ENCODE peak calls at places on chromosomes 16 and 17, in nine cellular contexts. A, F, M, B, I, W, S, N and Z are unnamed samples.

GRCh38 chr17:73308017-73308823 is 3.6 kb downstream of the CDC42EP4 start:
- DNase-seq in A (peak; percentile 94), B (no peak), N (no peak), I (no peak), F (peak; percentile 76), M (peak; percentile 93), W (peak; percentile 97), S (peak; percentile 88), Z (peak; percentile 85)

GRCh38 chr17:60586288-60586974 is 13.6 kb upstream of the PPM1D start:
- DNase-seq in N (no peak), I (no peak), B (peak; percentile 30), S (no peak), F (no peak), A (no peak), M (no peak), W (no peak), Z (no peak)

GRCh38 chr16:14263769-14264168 is 192.7 kb downstream of the MRTFB start:
- DNase-seq in F (no peak), M (no peak), B (no peak), I (no peak), A (no peak), N (no peak), S (no peak), W (no peak), Z (no peak)

GRCh38 chr16:30376508-30376907 is 1.9 kb downstream of the MYL11 start:
- DNase-seq in M (no peak), F (no peak), A (no peak), I (no peak), N (no peak), W (no peak), S (no peak), B (no peak), Z (no peak)

GRCh38 chr16:66277311-66278070 is 89.0 kb upstream of the CDH5 start:
- DNase-seq in F (peak; percentile 7), S (no peak), M (no peak), B (no peak), I (no peak), A (no peak), N (peak; percentile 67), W (no peak), Z (peak; percentile 23)

GRCh38 chr17:17877548-17878358 is 41.0 kb upstream of the SREBF1 start:
- DNase-seq in W (peak; percentile 97), I (no peak), M (peak; percentile 85), S (no peak), F (peak; percentile 66), N (peak; percentile 94), A (peak; percentile 66), B (no peak), Z (peak; percentile 37)

GRCh38 chr16:88290850-88291830 is 91.6 kb upstream of the ZNF469 start:
- DNase-seq in M (no peak), B (no peak), W (no peak), F (no peak), S (peak; percentile 47), I (no peak), N (no peak), A (no peak), Z (no peak)

GRCh38 chr17:1232786-1233185 is 37.5 kb upstream of the BHLHA9 start:
- DNase-seq in A (no peak), M (peak; percentile 69), W (peak; percentile 50), B (no peak), I (no peak), F (no peak), S (no peak), N (no peak), Z (peak; percentile 44)

GRCh38 chr16:23635958-23636357 is 5.2 kb downstream of the PALB2 start:
- DNase-seq in B (no peak), F (no peak), M (peak; percentile 15), S (no peak), W (no peak), N (no peak), I (no peak), A (no peak), Z (no peak)

GRCh38 chr16:68264128-68265077 is at the start of gene SLC7A6:
- DNase-seq in N (peak; percentile 91), S (peak; percentile 96), B (peak; percentile 75), I (peak; percentile 58), W (peak; percentile 81), F (peak; percentile 85), M (peak; percentile 64), A (peak; percentile 87), Z (peak; percentile 45)

GRCh38 chr17:49618112-49618611 is 42.5 kb downstream of the NXPH3 start:
- DNase-seq in F (no peak), M (peak; percentile 69), A (no peak), W (no peak), S (no peak), N (no peak), B (no peak), I (no peak), Z (peak; percentile 7)

GRCh38 chr17:49616546-49617205 is 41.0 kb downstream of the NXPH3 start:
- DNase-seq in A (peak; percentile 57), B (no peak), F (no peak), N (no peak), I (no peak), M (peak; percentile 93), W (peak; percentile 98), S (no peak), Z (no peak)

GRCh38 chr17:49610883-49611584 is 35.4 kb downstream of the NXPH3 start:
- DNase-seq in B (no peak), S (no peak), W (no peak), M (no peak), I (no peak), N (no peak), A (no peak), F (no peak), Z (peak; percentile 27)

GRCh38 chr17:49612721-49613120 is 37.0 kb downstream of the NXPH3 start:
- DNase-seq in S (no peak), F (no peak), A (no peak), B (no peak), I (no peak), N (no peak), M (no peak), W (no peak), Z (peak; percentile 20)

GRCh38 chr17:49616086-49616485 is 40.4 kb downstream of the NXPH3 start:
- DNase-seq in S (no peak), B (no peak), I (no peak), W (peak; percentile 15), F (no peak), N (no peak), A (no peak), M (peak; percentile 22), Z (no peak)
- TF ChIP-seq CTCF in S (no peak), B (no peak), I (no peak), W (peak; percentile 29), F (no peak), N (peak; percentile 22), A (no peak), M (peak; percentile 24), Z (no peak)

DNA sequence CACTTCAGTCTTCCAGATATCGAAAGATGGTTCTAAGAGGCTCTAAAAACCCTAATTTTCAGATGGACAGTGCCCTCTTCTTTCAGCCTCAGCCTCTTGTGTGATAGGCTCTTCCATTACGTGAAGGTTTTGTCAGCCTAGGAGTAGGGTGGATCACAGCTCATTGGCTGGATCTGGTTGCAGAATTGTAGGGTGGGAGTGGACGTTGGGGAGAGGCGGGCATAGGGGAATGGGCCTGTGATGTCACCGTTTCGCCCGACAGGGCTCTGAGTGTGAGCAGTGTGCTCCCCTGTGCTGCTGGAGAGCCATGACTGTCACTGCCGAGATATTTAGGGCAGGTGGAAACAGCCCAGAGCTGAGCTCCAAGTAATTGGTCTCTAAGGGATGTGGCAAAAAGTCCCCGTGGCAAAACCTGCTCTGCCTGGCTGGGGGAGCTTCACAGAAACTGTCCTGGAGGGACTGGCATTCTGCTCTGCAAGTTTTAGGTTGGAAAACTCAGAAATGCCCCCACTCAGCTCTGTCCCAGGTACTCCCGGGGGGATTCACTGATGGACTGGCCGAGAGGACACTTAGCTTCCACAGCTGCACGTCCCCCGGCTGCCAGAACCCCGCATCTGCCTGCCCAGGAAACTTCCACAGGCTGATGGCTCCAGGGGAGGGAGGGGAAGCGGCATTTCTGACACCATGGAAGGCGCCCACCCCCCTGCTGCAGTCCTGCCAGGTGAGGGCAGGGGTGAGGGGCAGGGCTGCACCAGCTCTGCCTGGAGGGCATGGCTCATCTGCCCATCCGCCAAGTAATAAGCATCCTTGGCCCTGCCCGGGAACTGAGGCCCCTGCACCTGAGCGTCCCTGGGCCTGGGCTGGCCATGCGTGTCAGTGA is 6.0 kb upstream of the WFIKKN1 start:
- DNase-seq in N (no peak), M (no peak), W (no peak), F (no peak), B (no peak), I (no peak), A (no peak), S (peak; percentile 58), Z (no peak)
- TF ChIP-seq CTCF in N (no peak), M (no peak), W (no peak), F (no peak), B (no peak), I (no peak), A (no peak), S (no peak), Z (no peak)

DNA sequence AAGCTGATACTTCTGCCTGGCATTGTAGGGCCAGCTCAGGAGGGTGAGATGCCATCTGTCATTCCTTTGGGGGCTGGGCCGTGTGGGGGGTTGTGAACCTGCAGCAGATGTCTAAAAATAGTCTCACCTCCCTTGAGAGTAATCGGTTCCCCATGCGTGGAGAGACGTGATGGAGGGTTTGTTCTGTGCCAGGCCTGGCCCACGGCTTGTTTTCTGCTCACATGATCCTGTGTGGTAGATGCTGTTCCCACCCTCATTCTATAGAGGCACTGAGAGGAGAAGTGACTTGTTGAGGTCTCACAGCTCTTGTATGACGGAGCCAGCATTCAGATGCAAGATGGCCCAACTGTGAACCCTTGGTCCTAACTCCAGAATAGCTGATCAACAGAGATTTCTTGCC is 4.6 kb downstream of the IRF8 start:
- DNase-seq in I (no peak), F (no peak), B (no peak), M (no peak), A (no peak), W (no peak), S (no peak), N (no peak), Z (no peak)
- TF ChIP-seq CTCF in I (no peak), F (no peak), B (no peak), M (no peak), A (no peak), W (no peak), S (no peak), N (no peak), Z (no peak)

GRCh38 chr17:27793168-27793905 is 7.0 kb downstream of the NOS2 start:
- DNase-seq in A (no peak), S (peak; percentile 78), M (peak; percentile 1), W (peak; percentile 34), F (peak; percentile 48), N (no peak), I (no peak), B (peak; percentile 39), Z (no peak)

GRCh38 chr17:27793906-27794380 is 6.4 kb downstream of the NOS2 start:
- DNase-seq in B (no peak), A (no peak), I (no peak), N (no peak), S (no peak), M (no peak), F (no peak), W (no peak), Z (no peak)

GRCh38 chr17:27798376-27798775 is 2.0 kb downstream of the NOS2 start:
- DNase-seq in N (no peak), B (no peak), A (no peak), W (no peak), I (no peak), F (no peak), S (no peak), M (no peak), Z (no peak)

GRCh38 chr17:27800522-27800921 is at the start of gene NOS2:
- DNase-seq in S (no peak), N (no peak), M (no peak), A (no peak), F (no peak), W (no peak), B (no peak), I (no peak), Z (no peak)

GRCh38 chr17:27797390-27798091 is 2.8 kb downstream of the NOS2 start:
- DNase-seq in A (no peak), N (no peak), M (no peak), B (no peak), F (no peak), S (no peak), I (no peak), W (no peak), Z (no peak)
- TF ChIP-seq CTCF in A (no peak), N (no peak), M (no peak), B (no peak), F (no peak), S (no peak), I (no peak), W (no peak), Z (no peak)